ENCODE peak calls at places on chromosomes 1 and 21, in four cellular contexts. One of them, this sample, is unnamed.

GRCh38 chr1:6353948-6354658 is 39.5 kb downstream of the ACOT7 start:
- DNase-seq in cardiac fibroblast: peak
- DNase-seq in CD8-positive, alpha-beta T cell: no peak
- DNase-seq in upper lobe of left lung: peak
- DNase-seq in this sample: no peak

GRCh38 chr21:15908187-15908586 is 178.4 kb downstream of the USP25 start:
- DNase-seq in CD8-positive, alpha-beta T cell: no peak
- DNase-seq in cardiac fibroblast: peak
- DNase-seq in upper lobe of left lung: no peak
- DNase-seq in this sample: peak

GRCh38 chr1:94729287-94729686 is 90.9 kb upstream of the SLC44A3 start:
- DNase-seq in upper lobe of left lung: no peak
- DNase-seq in CD8-positive, alpha-beta T cell: no peak
- DNase-seq in cardiac fibroblast: peak
- DNase-seq in this sample: peak

GRCh38 chr21:36883532-36884486 is 82.7 kb downstream of the HLCS start:
- DNase-seq in cardiac fibroblast: no peak
- DNase-seq in CD8-positive, alpha-beta T cell: no peak
- DNase-seq in upper lobe of left lung: no peak
- DNase-seq in this sample: no peak

GRCh38 chr1:74245168-74245753 is 10.1 kb downstream of the TNNI3K start:
- DNase-seq in cardiac fibroblast: no peak
- DNase-seq in CD8-positive, alpha-beta T cell: no peak
- DNase-seq in upper lobe of left lung: no peak
- DNase-seq in this sample: no peak

GRCh38 chr1:228465571-228466146 is 21.5 kb upstream of the RNF187 start:
- DNase-seq in CD8-positive, alpha-beta T cell: no peak
- DNase-seq in cardiac fibroblast: no peak
- DNase-seq in upper lobe of left lung: no peak
- DNase-seq in this sample: no peak

GRCh38 chr1:7116001-7116400 is 330.7 kb downstream of the CAMTA1 start:
- DNase-seq in upper lobe of left lung: no peak
- DNase-seq in CD8-positive, alpha-beta T cell: no peak
- DNase-seq in cardiac fibroblast: no peak
- DNase-seq in this sample: no peak

GRCh38 chr1:4602536-4603316 is 51.7 kb upstream of the AJAP1 start:
- DNase-seq in cardiac fibroblast: no peak
- DNase-seq in upper lobe of left lung: peak
- DNase-seq in CD8-positive, alpha-beta T cell: no peak
- DNase-seq in this sample: no peak

GRCh38 chr1:98066911-98067310 is 146.1 kb upstream of the DPYD start:
- DNase-seq in CD8-positive, alpha-beta T cell: no peak
- DNase-seq in cardiac fibroblast: no peak
- DNase-seq in upper lobe of left lung: no peak
- DNase-seq in this sample: no peak

DNA sequence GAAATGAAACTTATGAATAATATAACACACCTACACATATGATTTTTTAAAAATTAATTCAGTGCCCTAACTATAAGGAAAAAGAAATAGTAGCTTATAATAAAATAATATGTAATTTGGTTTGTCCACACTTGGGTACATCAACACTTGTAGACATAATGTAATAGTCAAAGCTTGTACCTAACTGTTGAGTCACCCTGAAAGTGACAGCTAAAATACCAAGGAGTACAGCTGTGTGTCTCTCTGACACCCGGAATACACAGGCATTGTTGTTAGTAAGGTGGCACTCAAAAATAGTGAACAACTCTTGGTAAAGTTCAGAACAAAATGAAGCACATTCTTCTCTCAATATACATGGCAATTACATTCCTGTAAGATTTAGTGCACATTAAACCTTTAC is 243.4 kb downstream of the TRABD2B start:
- DNase-seq in cardiac fibroblast: no peak
- DNase-seq in CD8-positive, alpha-beta T cell: no peak
- DNase-seq in upper lobe of left lung: no peak
- DNase-seq in this sample: no peak
- TF ChIP-seq CTCF in cardiac fibroblast: no peak
- TF ChIP-seq CTCF in CD8-positive, alpha-beta T cell: no peak
- TF ChIP-seq CTCF in upper lobe of left lung: no peak
- TF ChIP-seq CTCF in this sample: no peak

GRCh38 chr1:236143104-236143948 is 987 bp downstream of the GPR137B start:
- DNase-seq in CD8-positive, alpha-beta T cell: no peak
- DNase-seq in upper lobe of left lung: no peak
- DNase-seq in cardiac fibroblast: peak
- DNase-seq in this sample: peak
- H3K4me3 ChIP-seq in CD8-positive, alpha-beta T cell: peak
- H3K4me3 ChIP-seq in upper lobe of left lung: peak
- H3K4me3 ChIP-seq in cardiac fibroblast: peak
- H3K4me3 ChIP-seq in this sample: peak

DNA sequence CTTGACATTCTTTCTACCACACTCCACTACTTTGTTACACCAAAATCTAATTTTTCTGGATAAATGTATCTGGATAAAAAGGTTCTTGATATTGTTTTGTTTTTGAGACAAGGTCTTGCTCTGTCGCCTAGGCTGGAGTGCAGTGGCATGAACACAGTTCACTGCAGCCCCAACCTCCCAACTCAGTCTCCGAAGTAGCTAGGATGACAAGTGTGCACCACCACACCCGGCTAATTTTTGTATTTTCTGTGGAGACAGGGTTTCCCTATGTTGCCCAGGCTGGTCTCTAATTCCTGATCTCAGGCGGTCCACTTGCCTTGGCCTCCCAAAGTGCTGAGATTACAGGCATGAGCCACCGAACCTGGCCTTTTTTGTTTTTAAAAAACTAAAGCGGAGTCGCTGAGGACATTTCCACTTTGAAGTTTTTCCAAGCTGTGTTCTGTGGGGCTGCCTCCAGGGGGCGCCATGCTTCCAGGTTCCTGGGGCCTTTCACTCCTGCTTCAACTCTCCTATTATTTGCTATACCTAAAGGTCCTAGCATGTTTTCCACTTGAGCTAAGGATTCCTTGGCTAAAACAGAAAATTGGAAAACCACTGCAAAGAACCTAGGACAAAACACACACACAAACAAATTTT is 14.1 kb upstream of the NCMAP start:
- DNase-seq in CD8-positive, alpha-beta T cell: no peak
- DNase-seq in upper lobe of left lung: peak
- DNase-seq in cardiac fibroblast: no peak
- DNase-seq in this sample: no peak
- TF ChIP-seq CTCF in CD8-positive, alpha-beta T cell: peak
- TF ChIP-seq CTCF in upper lobe of left lung: peak
- TF ChIP-seq CTCF in cardiac fibroblast: peak
- TF ChIP-seq CTCF in this sample: peak

GRCh38 chr1:87894041-87894440 is 565.4 kb downstream of the LMO4 start:
- DNase-seq in upper lobe of left lung: no peak
- DNase-seq in CD8-positive, alpha-beta T cell: no peak
- DNase-seq in cardiac fibroblast: no peak
- DNase-seq in this sample: no peak
- H3K4me3 ChIP-seq in upper lobe of left lung: no peak
- H3K4me3 ChIP-seq in CD8-positive, alpha-beta T cell: no peak
- H3K4me3 ChIP-seq in cardiac fibroblast: no peak
- H3K4me3 ChIP-seq in this sample: no peak

DNA sequence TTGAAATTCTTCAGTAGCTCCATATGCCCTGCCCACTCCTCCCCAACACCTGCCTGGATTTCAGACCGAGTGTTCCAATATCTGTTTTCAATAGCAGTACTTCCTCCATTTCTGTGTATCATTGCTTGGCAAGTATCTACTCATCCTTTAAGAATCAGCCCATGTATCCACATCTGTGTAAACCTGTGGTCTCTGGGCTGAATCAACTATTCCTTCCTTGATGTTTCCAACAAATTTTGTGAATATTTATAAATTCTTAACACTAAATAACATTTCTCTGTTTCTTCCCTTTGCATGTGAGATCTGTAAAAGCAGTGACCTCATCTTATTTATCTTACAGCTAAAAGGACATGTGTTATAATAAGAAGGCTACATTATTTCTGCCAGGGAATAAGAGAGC is 26.0 kb upstream of the UAP1 start:
- DNase-seq in upper lobe of left lung: no peak
- DNase-seq in CD8-positive, alpha-beta T cell: no peak
- DNase-seq in cardiac fibroblast: no peak
- DNase-seq in this sample: no peak
- TF ChIP-seq CTCF in upper lobe of left lung: no peak
- TF ChIP-seq CTCF in CD8-positive, alpha-beta T cell: no peak
- TF ChIP-seq CTCF in cardiac fibroblast: no peak
- TF ChIP-seq CTCF in this sample: no peak

GRCh38 chr21:43809853-43810504 is 20.6 kb downstream of the RRP1 start:
- DNase-seq in upper lobe of left lung: no peak
- DNase-seq in cardiac fibroblast: no peak
- DNase-seq in CD8-positive, alpha-beta T cell: no peak
- DNase-seq in this sample: no peak

GRCh38 chr21:43808832-43809251 is 19.5 kb downstream of the RRP1 start:
- DNase-seq in upper lobe of left lung: no peak
- DNase-seq in CD8-positive, alpha-beta T cell: no peak
- DNase-seq in cardiac fibroblast: no peak
- DNase-seq in this sample: no peak

GRCh38 chr21:43806017-43806710 is 16.8 kb downstream of the RRP1 start:
- DNase-seq in upper lobe of left lung: no peak
- DNase-seq in cardiac fibroblast: no peak
- DNase-seq in CD8-positive, alpha-beta T cell: no peak
- DNase-seq in this sample: no peak

GRCh38 chr21:43809346-43809799 is 20.0 kb downstream of the RRP1 start:
- DNase-seq in CD8-positive, alpha-beta T cell: no peak
- DNase-seq in upper lobe of left lung: no peak
- DNase-seq in cardiac fibroblast: no peak
- DNase-seq in this sample: no peak

GRCh38 chr21:43808367-43808766 is 19.0 kb downstream of the RRP1 start:
- DNase-seq in upper lobe of left lung: no peak
- DNase-seq in CD8-positive, alpha-beta T cell: no peak
- DNase-seq in cardiac fibroblast: no peak
- DNase-seq in this sample: no peak
- H3K4me3 ChIP-seq in upper lobe of left lung: no peak
- H3K4me3 ChIP-seq in CD8-positive, alpha-beta T cell: no peak
- H3K4me3 ChIP-seq in cardiac fibroblast: no peak
- H3K4me3 ChIP-seq in this sample: no peak

GRCh38 chr1:215507119-215507518 is 60.0 kb upstream of the KCTD3 start:
- DNase-seq in upper lobe of left lung: no peak
- DNase-seq in CD8-positive, alpha-beta T cell: no peak
- DNase-seq in cardiac fibroblast: peak
- DNase-seq in this sample: peak
- TF ChIP-seq CTCF in upper lobe of left lung: no peak
- TF ChIP-seq CTCF in CD8-positive, alpha-beta T cell: no peak
- TF ChIP-seq CTCF in cardiac fibroblast: no peak
- TF ChIP-seq CTCF in this sample: no peak

This sample was measured in fibroblast of pulmonary artery.